ENCODE peak calls at places on chromosomes 6 and 20, in nine cellular contexts. One of them, this sample, is unnamed.

GRCh38 chr6:34798057-34798456 is 6.2 kb downstream of the BLTP3A start:
- DNase-seq in cardiac fibroblast: no peak
- DNase-seq in nephron progenitor cell: no peak
- DNase-seq in T-helper 17 cell: no peak
- DNase-seq in lower lobe of right lung: no peak
- DNase-seq in activated gamma-delta T cell treated with Interleukin-2 at 50 U/mL for 16 hours: no peak
- DNase-seq in adipocyte: no peak
- DNase-seq in CD4-positive, alpha-beta T cell: no peak
- DNase-seq in type B pancreatic cell: no peak
- DNase-seq in this sample: no peak

GRCh38 chr6:89503641-89504040 is 70.7 kb downstream of the ANKRD6 start:
- DNase-seq in cardiac fibroblast: no peak
- DNase-seq in nephron progenitor cell: no peak
- DNase-seq in T-helper 17 cell: no peak
- DNase-seq in lower lobe of right lung: peak
- DNase-seq in activated gamma-delta T cell treated with Interleukin-2 at 50 U/mL for 16 hours: no peak
- DNase-seq in adipocyte: no peak
- DNase-seq in CD4-positive, alpha-beta T cell: no peak
- DNase-seq in type B pancreatic cell: no peak
- DNase-seq in this sample: no peak

GRCh38 chr6:139154885-139155547 is 20.1 kb downstream of the HECA start:
- DNase-seq in cardiac fibroblast: peak
- DNase-seq in nephron progenitor cell: no peak
- DNase-seq in T-helper 17 cell: no peak
- DNase-seq in lower lobe of right lung: no peak
- DNase-seq in activated gamma-delta T cell treated with Interleukin-2 at 50 U/mL for 16 hours: no peak
- DNase-seq in adipocyte: no peak
- DNase-seq in CD4-positive, alpha-beta T cell: no peak
- DNase-seq in type B pancreatic cell: no peak
- DNase-seq in this sample: no peak

GRCh38 chr6:44064089-44064947 is 62.9 kb downstream of the MRPL14 start:
- DNase-seq in cardiac fibroblast: peak
- DNase-seq in nephron progenitor cell: no peak
- DNase-seq in T-helper 17 cell: no peak
- DNase-seq in lower lobe of right lung: peak
- DNase-seq in activated gamma-delta T cell treated with Interleukin-2 at 50 U/mL for 16 hours: no peak
- DNase-seq in adipocyte: peak
- DNase-seq in CD4-positive, alpha-beta T cell: no peak
- DNase-seq in type B pancreatic cell: no peak
- DNase-seq in this sample: peak

GRCh38 chr6:142886431-142887170 is 58.4 kb downstream of the HIVEP2 start:
- DNase-seq in cardiac fibroblast: peak
- DNase-seq in nephron progenitor cell: no peak
- DNase-seq in T-helper 17 cell: no peak
- DNase-seq in lower lobe of right lung: no peak
- DNase-seq in activated gamma-delta T cell treated with Interleukin-2 at 50 U/mL for 16 hours: no peak
- DNase-seq in adipocyte: peak
- DNase-seq in CD4-positive, alpha-beta T cell: no peak
- DNase-seq in type B pancreatic cell: no peak
- DNase-seq in this sample: no peak

GRCh38 chr6:161228911-161229591 is 44.8 kb downstream of the AGPAT4 start:
- DNase-seq in cardiac fibroblast: peak
- DNase-seq in nephron progenitor cell: no peak
- DNase-seq in T-helper 17 cell: no peak
- DNase-seq in lower lobe of right lung: no peak
- DNase-seq in activated gamma-delta T cell treated with Interleukin-2 at 50 U/mL for 16 hours: no peak
- DNase-seq in adipocyte: peak
- DNase-seq in CD4-positive, alpha-beta T cell: no peak
- DNase-seq in type B pancreatic cell: no peak
- DNase-seq in this sample: no peak

GRCh38 chr6:164097557-164098398 is 683.3 kb downstream of the QKI start:
- DNase-seq in cardiac fibroblast: peak
- DNase-seq in nephron progenitor cell: no peak
- DNase-seq in T-helper 17 cell: no peak
- DNase-seq in lower lobe of right lung: no peak
- DNase-seq in activated gamma-delta T cell treated with Interleukin-2 at 50 U/mL for 16 hours: no peak
- DNase-seq in adipocyte: peak
- DNase-seq in CD4-positive, alpha-beta T cell: no peak
- DNase-seq in type B pancreatic cell: no peak
- DNase-seq in this sample: peak

GRCh38 chr6:30411515-30412207 is 66.7 kb downstream of the RPP21 start:
- DNase-seq in cardiac fibroblast: peak
- DNase-seq in nephron progenitor cell: peak
- DNase-seq in T-helper 17 cell: peak
- DNase-seq in lower lobe of right lung: peak
- DNase-seq in activated gamma-delta T cell treated with Interleukin-2 at 50 U/mL for 16 hours: peak
- DNase-seq in adipocyte: peak
- DNase-seq in CD4-positive, alpha-beta T cell: peak
- DNase-seq in type B pancreatic cell: no peak
- DNase-seq in this sample: no peak

GRCh38 chr20:50224553-50225255 is 34.1 kb downstream of the CEBPB start:
- DNase-seq in cardiac fibroblast: peak
- DNase-seq in nephron progenitor cell: no peak
- DNase-seq in T-helper 17 cell: no peak
- DNase-seq in lower lobe of right lung: peak
- DNase-seq in activated gamma-delta T cell treated with Interleukin-2 at 50 U/mL for 16 hours: no peak
- DNase-seq in adipocyte: peak
- DNase-seq in CD4-positive, alpha-beta T cell: no peak
- DNase-seq in type B pancreatic cell: no peak
- DNase-seq in this sample: peak

GRCh38 chr6:75483136-75483952 is 10.3 kb downstream of the FILIP1 start:
- DNase-seq in cardiac fibroblast: no peak
- DNase-seq in nephron progenitor cell: no peak
- DNase-seq in T-helper 17 cell: no peak
- DNase-seq in lower lobe of right lung: no peak
- DNase-seq in activated gamma-delta T cell treated with Interleukin-2 at 50 U/mL for 16 hours: no peak
- DNase-seq in adipocyte: no peak
- DNase-seq in CD4-positive, alpha-beta T cell: no peak
- DNase-seq in type B pancreatic cell: no peak
- DNase-seq in this sample: no peak

GRCh38 chr6:907928-908327 is 215.0 kb upstream of the EXOC2 start:
- DNase-seq in cardiac fibroblast: no peak
- DNase-seq in nephron progenitor cell: no peak
- DNase-seq in T-helper 17 cell: no peak
- DNase-seq in lower lobe of right lung: no peak
- DNase-seq in activated gamma-delta T cell treated with Interleukin-2 at 50 U/mL for 16 hours: no peak
- DNase-seq in adipocyte: no peak
- DNase-seq in CD4-positive, alpha-beta T cell: no peak
- DNase-seq in type B pancreatic cell: no peak
- DNase-seq in this sample: no peak

GRCh38 chr20:17953935-17954334 is 14.7 kb downstream of the SNX5 start:
- DNase-seq in cardiac fibroblast: no peak
- DNase-seq in nephron progenitor cell: no peak
- DNase-seq in T-helper 17 cell: no peak
- DNase-seq in lower lobe of right lung: no peak
- DNase-seq in activated gamma-delta T cell treated with Interleukin-2 at 50 U/mL for 16 hours: no peak
- DNase-seq in adipocyte: no peak
- DNase-seq in CD4-positive, alpha-beta T cell: no peak
- DNase-seq in type B pancreatic cell: no peak
- DNase-seq in this sample: no peak

This sample was measured in heart left ventricle.